ENCODE peak calls at places on chromosomes 7 and 10, in four cellular contexts. X is sigmoid colon, L is ovary, E is erythroblast. M is an unnamed sample.

GRCh38 chr10:67884842-67885680 is 605 bp downstream of the SIRT1 start:
- DNase-seq in E (peak; percentile 85), X (peak; percentile 91), L (peak; percentile 81), M (peak; percentile 81)

GRCh38 chr10:61016007-61016406 is 72.0 kb upstream of the RHOBTB1 start:
- DNase-seq in X (no peak), L (no peak), E (no peak), M (no peak)

GRCh38 chr7:80521809-80522208 is 9.9 kb upstream of the GNAT3 start:
- DNase-seq in X (no peak), L (no peak), E (no peak), M (no peak)

GRCh38 chr10:8297951-8298350 is 243.5 kb downstream of the GATA3 start:
- DNase-seq in X (no peak), L (no peak), E (no peak), M (no peak)

GRCh38 chr7:66050990-66051424 is 24.6 kb upstream of the ASL start:
- DNase-seq in E (no peak), L (no peak), X (no peak), M (peak; percentile 40)

GRCh38 chr7:26298432-26299058 is 6.9 kb downstream of the SNX10 start:
- DNase-seq in E (no peak), X (no peak), L (no peak), M (no peak)

GRCh38 chr7:31763548-31763947 is 76.5 kb downstream of the PPP1R17 start:
- DNase-seq in X (no peak), L (no peak), E (no peak), M (no peak)

GRCh38 chr7:90825779-90826178 is 229.7 kb downstream of the CDK14 start:
- DNase-seq in L (no peak), X (no peak), E (no peak), M (no peak)

GRCh38 chr10:60382946-60383681 is 6.6 kb downstream of the ANK3 start:
- DNase-seq in X (no peak), E (no peak), L (no peak), M (no peak)

GRCh38 chr10:104109908-104110662 is 11.9 kb upstream of the SFR1 start:
- DNase-seq in X (no peak), L (no peak), E (no peak), M (no peak)

GRCh38 chr7:20114463-20114862 is 102.7 kb downstream of the MACC1 start:
- DNase-seq in E (no peak), L (no peak), X (no peak), M (no peak)

GRCh38 chr7:37495574-37496184 is 47.0 kb upstream of the ELMO1 start:
- DNase-seq in E (peak; percentile 13), L (no peak), X (no peak), M (no peak)

GRCh38 chr10:97711640-97712267 is 1.8 kb upstream of the MARVELD1 start:
- DNase-seq in L (no peak), E (no peak), X (no peak), M (no peak)

GRCh38 chr10:97713351-97713827 is at the start of gene MARVELD1:
- DNase-seq in L (peak; percentile 91), E (no peak), X (peak; percentile 93), M (peak; percentile 83)

GRCh38 chr10:97715259-97715874 is 1.8 kb downstream of the MARVELD1 start:
- DNase-seq in L (peak; percentile 23), X (no peak), E (no peak), M (no peak)

GRCh38 chr10:97714401-97715258 is 1.1 kb downstream of the MARVELD1 start:
- DNase-seq in L (peak; percentile 85), E (peak; percentile 50), X (peak; percentile 94), M (peak; percentile 82)

GRCh38 chr10:97713828-97714400 is 384 bp downstream of the MARVELD1 start:
- DNase-seq in L (peak; percentile 84), X (peak; percentile 88), E (peak; percentile 85), M (peak; percentile 87)
- TF ChIP-seq POLR2A in L (no peak), X (no peak), E (peak; percentile 44), M (peak; percentile 41)

GRCh38 chr7:73830872-73831655 is at the start of gene CLDN4:
- DNase-seq in E (no peak), X (no peak), L (no peak), M (no peak)
- TF ChIP-seq POLR2A in E (no peak), X (no peak), L (no peak), M (no peak)

DNA sequence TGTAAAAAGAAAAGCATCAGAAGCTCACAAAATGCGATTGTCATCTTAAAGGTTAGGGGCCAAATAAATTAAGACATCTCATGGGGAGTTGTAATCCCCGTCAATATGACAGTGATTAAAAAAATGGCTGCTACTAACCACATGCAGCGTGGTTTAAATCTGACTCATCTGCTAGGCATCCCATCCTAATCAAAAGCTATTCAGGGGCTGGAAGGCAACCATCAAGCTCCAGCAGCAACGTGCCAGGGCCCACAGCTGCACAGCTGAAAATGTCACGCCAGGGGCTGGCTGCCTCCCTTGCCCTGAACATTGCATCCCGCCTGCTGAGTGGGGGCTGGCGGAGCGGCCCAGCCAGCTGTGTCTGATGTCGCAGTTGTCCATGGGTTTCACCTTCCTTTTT is 66.3 kb upstream of the FRMD4A start:
- DNase-seq in E (no peak), L (peak; percentile 74), X (no peak), M (peak; percentile 49)
- TF ChIP-seq POLR2A in E (no peak), L (no peak), X (no peak), M (no peak)

GRCh38 chr10:132229096-132229495 is 42.3 kb downstream of the DPYSL4 start:
- DNase-seq in X (no peak), L (no peak), E (no peak), M (no peak)

GRCh38 chr10:132228616-132229015 is 41.9 kb downstream of the DPYSL4 start:
- DNase-seq in L (no peak), E (no peak), X (no peak), M (no peak)

GRCh38 chr10:132230557-132231210 is 43.9 kb downstream of the DPYSL4 start:
- DNase-seq in L (no peak), X (no peak), E (no peak), M (no peak)

GRCh38 chr10:132231656-132232552 is 45.2 kb downstream of the DPYSL4 start:
- DNase-seq in X (no peak), E (no peak), L (no peak), M (no peak)

GRCh38 chr10:132229834-132230556 is 43.2 kb downstream of the DPYSL4 start:
- DNase-seq in L (peak; percentile 71), X (no peak), E (no peak), M (no peak)
- TF ChIP-seq POLR2A in L (no peak), X (no peak), E (no peak), M (no peak)

GRCh38 chr10:14583967-14584366 is 190.7 kb downstream of the FAM107B start:
- DNase-seq in L (no peak), X (no peak), E (no peak), M (no peak)

GRCh38 chr10:14586901-14587300 is 187.8 kb downstream of the FAM107B start:
- DNase-seq in L (no peak), E (no peak), X (no peak), M (no peak)

GRCh38 chr10:14585287-14586193 is 189.2 kb downstream of the FAM107B start:
- DNase-seq in L (no peak), X (no peak), E (no peak), M (no peak)

GRCh38 chr10:14583252-14583651 is 191.4 kb downstream of the FAM107B start:
- DNase-seq in X (no peak), E (no peak), L (no peak), M (no peak)

GRCh38 chr10:14584643-14585042 is 190.1 kb downstream of the FAM107B start:
- DNase-seq in L (no peak), X (no peak), E (no peak), M (no peak)
- TF ChIP-seq POLR2A in L (no peak), X (no peak), E (no peak), M (no peak)

GRCh38 chr10:45373783-45374450 is at the start of gene ALOX5:
- DNase-seq in L (peak; percentile 72), E (peak; percentile 82), X (no peak), M (no peak)
- TF ChIP-seq POLR2A in L (no peak), E (peak; percentile 53), X (no peak), M (no peak)

GRCh38 chr7:17298102-17298839 is at the start of gene AHR:
- DNase-seq in X (peak; percentile 98), E (peak; percentile 94), L (peak; percentile 93), M (no peak)
- TF ChIP-seq POLR2A in X (peak; percentile 80), E (peak; percentile 42), L (peak; percentile 77), M (no peak)

GRCh38 chr7:120950539-120951308 is at the start of gene ING3:
- DNase-seq in E (peak; percentile 99), L (peak; percentile 96), X (peak; percentile 99), M (peak; percentile 70)
- TF ChIP-seq POLR2A in E (peak; percentile 74), L (peak; percentile 62), X (no peak), M (peak; percentile 50)

M was measured in H54.